ENCODE peak calls at places on chromosomes 2 and 18, in four cellular contexts. P, S, T and O are unnamed samples.

GRCh38 chr2:177464549-177464948 is 72.0 kb downstream of the AGPS start:
- DNase-seq in T (no peak), P (no peak), S (peak), O (peak)

GRCh38 chr2:218992196-218992595 is 1.0 kb downstream of the CRYBA2 start:
- DNase-seq in P (no peak), S (no peak), T (no peak), O (no peak)

GRCh38 chr2:47002480-47003381 is 87.1 kb upstream of the MCFD2 start:
- DNase-seq in P (no peak), T (peak), S (no peak), O (no peak)

GRCh38 chr2:182611009-182611408 is 105.0 kb upstream of the DNAJC10 start:
- DNase-seq in T (no peak), S (no peak), P (no peak), O (no peak)

GRCh38 chr18:13587937-13588336 is 138.4 kb downstream of the FAM210A start:
- DNase-seq in T (no peak), S (no peak), P (no peak), O (no peak)

GRCh38 chr2:6423944-6424343 is 441.8 kb downstream of the CMPK2 start:
- DNase-seq in P (no peak), T (no peak), S (no peak), O (no peak)

GRCh38 chr2:222859786-222860726 is 780 bp upstream of the ACSL3 start:
- DNase-seq in P (no peak), T (peak), S (no peak), O (peak)

GRCh38 chr2:142130111-142131015 is 453 bp downstream of the LRP1B start:
- DNase-seq in S (peak), P (peak), T (peak), O (peak)

GRCh38 chr2:48107326-48107925 is 201.1 kb upstream of the FBXO11 start:
- DNase-seq in S (peak), T (no peak), P (no peak), O (no peak)

GRCh38 chr2:216017365-216017764 is 4.0 kb upstream of the MREG start:
- DNase-seq in P (no peak), S (no peak), T (no peak), O (no peak)

DNA sequence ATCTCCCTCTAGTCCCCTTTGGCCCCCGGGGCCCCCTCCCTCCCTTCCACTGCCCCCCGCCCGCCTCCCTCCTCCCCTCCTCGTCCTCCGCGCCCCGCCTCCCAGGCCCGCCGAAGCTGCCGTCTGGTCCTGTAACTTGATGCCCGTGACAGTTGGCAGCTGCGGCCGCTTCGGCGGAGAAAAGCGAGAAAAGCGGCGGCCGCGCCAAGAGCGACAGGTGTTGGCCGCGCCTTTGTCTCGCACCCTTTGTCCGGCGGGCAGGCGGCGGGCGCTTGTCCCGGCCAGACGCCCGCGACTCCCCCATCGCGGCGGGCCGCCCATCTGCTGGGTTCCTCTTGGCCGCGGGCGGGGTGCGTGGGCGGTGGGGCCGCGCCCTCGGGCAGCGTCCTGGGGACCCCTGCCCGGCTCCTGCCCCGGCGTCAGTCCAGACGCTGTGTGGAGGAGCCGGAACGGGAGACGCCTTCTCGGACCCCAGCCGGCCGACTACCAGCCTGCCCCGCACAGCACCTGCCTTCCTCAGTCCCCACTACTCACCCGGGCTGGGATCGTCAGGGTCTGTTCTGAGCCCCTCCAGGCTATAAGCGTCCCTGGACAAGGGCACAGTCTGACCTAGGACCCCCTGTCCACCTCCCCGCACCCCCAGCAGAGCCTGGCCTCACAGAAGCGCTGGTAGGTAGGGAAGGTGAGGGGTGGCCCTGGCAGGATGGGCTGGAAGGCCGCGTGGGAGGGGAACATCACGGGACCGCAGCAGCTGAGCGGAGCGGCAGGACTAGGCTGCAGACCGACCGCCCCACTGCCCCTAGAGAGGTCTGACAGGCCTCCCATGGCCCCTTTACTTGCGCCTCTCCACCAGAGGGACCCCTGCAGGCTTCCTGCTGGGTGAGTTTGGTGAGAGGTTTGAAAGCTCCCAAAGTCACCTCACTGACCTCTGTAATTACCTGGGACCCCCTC is 1.2 kb upstream of the HES6 start:
- DNase-seq in P (no peak), S (no peak), T (peak), O (no peak)
- H3K4me3 ChIP-seq in P (peak), S (no peak), T (peak), O (no peak)

GRCh38 chr2:174893018-174893417 is 112.2 kb downstream of the CHN1 start:
- DNase-seq in T (no peak), S (no peak), P (no peak), O (no peak)

GRCh38 chr2:174892546-174892945 is 112.6 kb downstream of the CHN1 start:
- DNase-seq in P (no peak), S (no peak), T (no peak), O (no peak)

GRCh38 chr2:174888136-174888535 is 117.0 kb downstream of the CHN1 start:
- DNase-seq in T (no peak), S (no peak), P (no peak), O (no peak)

DNA sequence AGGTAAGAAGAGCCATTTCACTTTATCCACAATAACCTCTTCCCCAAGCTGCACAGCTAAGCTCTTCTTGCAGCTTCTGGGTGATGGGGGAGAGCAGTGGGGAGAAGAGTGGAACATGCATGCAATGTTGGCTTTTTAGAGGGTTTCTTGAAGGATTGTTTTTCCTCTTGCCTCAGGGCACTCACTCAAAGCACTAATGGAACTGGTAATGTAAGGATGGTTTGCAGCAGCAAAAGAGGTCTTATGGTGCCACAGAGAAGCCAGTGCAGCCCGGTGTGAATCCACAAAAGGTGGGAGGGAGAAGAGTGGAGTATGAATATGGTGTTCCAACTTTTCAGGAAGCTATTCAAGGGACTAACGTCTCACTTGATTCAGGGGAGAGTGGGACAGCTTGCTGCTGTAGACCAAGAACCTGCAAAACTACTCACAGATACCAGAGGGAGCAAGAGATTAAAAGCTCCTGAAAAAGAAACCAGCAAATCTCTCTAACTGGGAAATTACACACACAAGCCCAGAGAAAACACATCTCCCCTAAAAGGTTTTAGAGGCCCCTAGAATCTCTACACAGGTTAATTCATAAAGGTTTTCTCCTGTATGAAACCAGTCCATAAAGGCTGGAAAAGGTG is 116.4 kb downstream of the CHN1 start:
- DNase-seq in P (no peak), S (peak), T (no peak), O (no peak)
- TF ChIP-seq CTCF in P (no peak), S (peak), T (no peak), O (peak)

GRCh38 chr18:45562567-45563479 is 52.5 kb upstream of the SLC14A2 start:
- DNase-seq in P (peak), S (no peak), T (peak), O (no peak)
- H3K4me3 ChIP-seq in P (no peak), S (no peak), T (no peak), O (no peak)

GRCh38 chr2:75646090-75646582 is 447 bp upstream of the MRPL19 start:
- DNase-seq in T (no peak), P (no peak), S (no peak), O (no peak)
- TF ChIP-seq CTCF in T (no peak), P (no peak), S (no peak), O (no peak)

GRCh38 chr18:53785811-53786210 is 438.7 kb downstream of the MBD2 start:
- DNase-seq in P (no peak), S (no peak), T (no peak), O (no peak)

GRCh38 chr18:53780666-53781065 is 443.8 kb downstream of the MBD2 start:
- DNase-seq in P (no peak), T (no peak), S (no peak), O (no peak)
- H3K4me3 ChIP-seq in P (no peak), T (no peak), S (no peak), O (no peak)